ENCODE peak calls at places on chromosomes 13 and 19, in four cellular contexts. Y is H1, Q is HepG2, J is K562. S is an unnamed sample.
A peak's percentile ranks its signal among the peaks of the same experiment; 100 is the strongest.

GRCh38 chr19:30011051-30011578 is 69.1 kb downstream of the URI1 start:
- DNase-seq in Y (peak; percentile 47), Q (no peak), J (no peak), S (no peak)

GRCh38 chr13:107847406-107847805 is 367.9 kb downstream of the LIG4 start:
- DNase-seq in Y (no peak), Q (no peak), J (no peak), S (no peak)

GRCh38 chr13:42649761-42650289 is 75.9 kb downstream of the TNFSF11 start:
- DNase-seq in Y (no peak), Q (no peak), J (no peak), S (no peak)

GRCh38 chr13:48291730-48292129 is 11.8 kb upstream of the RB1 start:
- DNase-seq in Y (no peak), Q (peak; percentile 41), J (no peak), S (no peak)

GRCh38 chr13:25466880-25467279 is 95.1 kb downstream of the ATP8A2 start:
- DNase-seq in Y (no peak), Q (peak; percentile 3), J (no peak), S (no peak)

GRCh38 chr13:110116072-110116487 is 190.9 kb downstream of the COL4A1 start:
- DNase-seq in Y (peak; percentile 93), Q (peak; percentile 4), J (peak; percentile 67), S (no peak)

GRCh38 chr13:107842562-107843180 is 372.7 kb downstream of the LIG4 start:
- DNase-seq in Y (no peak), Q (no peak), J (no peak), S (no peak)

GRCh38 chr19:916645-917322 is 349 bp upstream of the KISS1R start:
- DNase-seq in Y (peak; percentile 79), Q (peak; percentile 56), J (peak; percentile 94), S (no peak)

GRCh38 chr13:63691474-63691873 is 2275.8 kb upstream of the PCDH20 start:
- DNase-seq in Y (no peak), Q (no peak), J (no peak), S (no peak)

GRCh38 chr13:71864981-71865857 is 1.8 kb downstream of the DACH1 start:
- DNase-seq in Y (peak; percentile 69), Q (no peak), J (no peak), S (no peak)

GRCh38 chr19:3243851-3244700 is 19.6 kb downstream of the CELF5 start:
- DNase-seq in Y (peak; percentile 81), Q (peak; percentile 55), J (peak; percentile 84), S (no peak)

GRCh38 chr13:49997935-49998334 is 1.1 kb downstream of the TRIM13 start:
- DNase-seq in Y (no peak), Q (no peak), J (no peak), S (no peak)

GRCh38 chr13:25881946-25882574 is 169.8 kb downstream of the SHISA2 start:
- DNase-seq in Y (no peak), Q (no peak), J (no peak), S (no peak)

GRCh38 chr13:26941345-26942174 is 181.0 kb upstream of the GPR12 start:
- DNase-seq in Y (no peak), Q (no peak), J (no peak), S (no peak)

GRCh38 chr13:34179481-34179880 is 361.5 kb downstream of the RFC3 start:
- DNase-seq in Y (no peak), Q (no peak), J (no peak), S (no peak)

GRCh38 chr13:39965309-39965708 is 309.8 kb downstream of the COG6 start:
- DNase-seq in Y (no peak), Q (no peak), J (no peak), S (no peak)

GRCh38 chr19:18848860-18849661 is 17.3 kb downstream of the UPF1 start:
- DNase-seq in Y (no peak), Q (no peak), J (peak; percentile 47), S (no peak)

GRCh38 chr19:55398200-55398947 is 9.2 kb downstream of the UBE2S start:
- DNase-seq in Y (no peak), Q (no peak), J (no peak), S (no peak)

GRCh38 chr13:24684600-24684998 is 4.4 kb downstream of the ATP12A start:
- DNase-seq in Y (no peak), Q (no peak), J (no peak), S (no peak)

GRCh38 chr19:17037966-17038500 is 11.4 kb upstream of the CPAMD8 start:
- DNase-seq in Y (no peak), Q (no peak), J (no peak), S (no peak)

GRCh38 chr19:12996542-12997094 is 1.3 kb downstream of the NFIX start:
- DNase-seq in Y (peak; percentile 81), Q (peak; percentile 38), J (peak; percentile 70), S (no peak)

GRCh38 chr13:32426191-32426980 is 1.5 kb downstream of the N4BP2L1 start:
- DNase-seq in Y (no peak), Q (no peak), J (no peak), S (peak; percentile 73)

GRCh38 chr19:30646806-30647205 is 274.6 kb downstream of the ZNF536 start:
- DNase-seq in Y (no peak), Q (no peak), J (no peak), S (no peak)

GRCh38 chr19:7506385-7507328 is 9.2 kb upstream of the ZNF358 start:
- DNase-seq in Y (peak; percentile 98), Q (peak; percentile 52), J (peak; percentile 97), S (no peak)

GRCh38 chr19:2142173-2142829 is 9.1 kb downstream of the AP3D1 start:
- DNase-seq in Y (no peak), Q (no peak), J (no peak), S (no peak)

GRCh38 chr19:41371541-41371940 is 4.8 kb upstream of the TMEM91 start:
- DNase-seq in Y (no peak), Q (no peak), J (no peak), S (no peak)

GRCh38 chr19:29528350-29528945 is 2.7 kb downstream of the VSTM2B start:
- DNase-seq in Y (peak; percentile 91), Q (peak; percentile 49), J (peak; percentile 60), S (peak; percentile 3)

GRCh38 chr19:33815410-33816340 is 19.0 kb downstream of the KCTD15 start:
- DNase-seq in Y (no peak), Q (no peak), J (peak; percentile 38), S (no peak)

GRCh38 chr19:6373096-6373812 is 660 bp downstream of the ALKBH7 start:
- DNase-seq in Y (peak; percentile 98), Q (peak; percentile 88), J (peak; percentile 99), S (peak; percentile 91)

GRCh38 chr13:44921931-44922758 is 67.1 kb downstream of the NUFIP1 start:
- DNase-seq in Y (no peak), Q (peak; percentile 81), J (no peak), S (no peak)
- TF ChIP-seq ZNF274 in Y (no peak), Q (no peak), J (no peak), S (no peak)

DNA sequence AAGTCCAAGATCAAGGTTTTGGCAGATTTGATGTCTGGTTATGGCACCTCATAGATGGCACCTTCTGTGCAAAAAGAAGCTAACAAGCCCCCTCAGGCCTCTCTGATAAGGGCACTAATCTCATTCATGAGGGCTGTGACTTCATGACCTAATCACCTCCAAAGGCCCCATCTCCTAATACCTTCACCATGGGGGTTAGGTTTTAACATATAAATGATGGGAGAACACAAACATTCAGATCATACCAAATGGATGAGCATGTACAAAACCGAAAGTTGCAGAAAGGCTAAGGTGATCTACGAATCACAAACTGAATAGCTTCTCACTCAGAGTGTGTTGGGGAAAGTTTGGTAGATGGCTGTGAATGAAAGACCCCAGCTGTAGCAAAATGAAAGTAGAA is 217.4 kb downstream of the TBC1D4 start:
- DNase-seq in Y (no peak), Q (no peak), J (no peak), S (no peak)
- TF ChIP-seq CBX5 in Y (no peak), Q (no peak), J (no peak), S (no peak)

GRCh38 chr13:59461411-59461810 is 702.3 kb downstream of the DIAPH3 start:
- DNase-seq in Y (no peak), Q (no peak), J (peak; percentile 69), S (no peak)

GRCh38 chr13:59458908-59459579 is 704.7 kb downstream of the DIAPH3 start:
- DNase-seq in Y (no peak), Q (no peak), J (no peak), S (no peak)

GRCh38 chr13:59464926-59465325 is 698.8 kb downstream of the DIAPH3 start:
- DNase-seq in Y (no peak), Q (no peak), J (no peak), S (no peak)

GRCh38 chr13:59463023-59463422 is 700.7 kb downstream of the DIAPH3 start:
- DNase-seq in Y (no peak), Q (no peak), J (no peak), S (no peak)

DNA sequence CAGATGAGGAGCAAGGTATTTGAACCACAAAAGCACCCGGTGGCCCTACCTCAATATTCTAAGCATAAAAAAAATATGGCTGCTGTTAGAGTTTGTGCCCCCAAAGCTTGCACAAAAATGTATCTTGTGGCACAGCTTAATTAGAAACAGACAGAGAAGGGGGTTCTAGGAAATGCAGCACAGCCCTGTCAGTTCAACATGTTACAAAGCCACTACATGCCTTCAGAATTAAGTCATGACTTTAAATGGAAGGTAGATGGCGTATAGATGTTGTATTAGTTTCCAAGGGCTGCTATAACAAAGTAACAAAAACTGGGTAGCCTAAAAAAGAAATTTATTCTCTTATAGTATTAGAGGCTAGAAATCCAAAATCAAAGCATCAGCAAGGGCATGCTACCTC is 703.8 kb downstream of the DIAPH3 start:
- DNase-seq in Y (no peak), Q (no peak), J (no peak), S (no peak)
- TF ChIP-seq ZNF274 in Y (no peak), Q (no peak), J (no peak), S (no peak)

DNA sequence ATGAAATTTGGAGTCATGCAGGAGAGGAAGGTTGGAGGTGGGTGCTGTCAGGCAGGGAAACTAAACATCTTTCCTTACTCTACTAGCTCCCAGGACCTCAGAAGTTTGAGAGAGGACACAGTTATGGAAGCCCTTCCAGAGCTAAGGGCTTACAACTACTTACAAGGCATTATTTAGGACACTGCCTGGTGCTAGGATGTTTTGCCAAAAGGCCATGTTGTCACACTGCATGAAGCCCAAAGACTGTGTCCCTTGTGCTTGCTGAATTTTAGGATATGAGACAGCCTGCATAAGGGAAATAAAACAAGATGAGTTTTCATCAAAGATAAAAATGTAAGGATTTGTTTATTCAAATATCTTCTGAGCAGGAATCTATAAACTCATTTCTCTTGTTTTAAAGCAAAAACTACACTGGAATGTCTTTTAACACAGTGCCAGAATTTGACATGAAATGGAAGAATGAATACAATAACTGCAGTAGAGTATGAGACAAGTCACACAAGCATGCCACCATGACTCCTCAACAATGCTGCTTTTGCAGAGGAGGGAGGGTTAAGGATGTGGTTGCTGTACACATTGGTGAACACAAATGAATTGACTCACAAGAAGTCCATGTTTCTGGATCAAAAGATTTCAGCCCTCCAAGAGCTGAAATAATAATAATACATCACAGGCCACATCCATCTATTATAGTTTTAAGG is 258.4 kb downstream of the SPRY2 start:
- DNase-seq in Y (no peak), Q (no peak), J (no peak), S (no peak)
- TF ChIP-seq CBX5 in Y (no peak), Q (no peak), J (no peak), S (no peak)

GRCh38 chr19:46896076-46896794 is 35.4 kb downstream of the ARHGAP35 start:
- DNase-seq in Y (no peak), Q (no peak), J (no peak), S (no peak)
- TF ChIP-seq ZNF274 in Y (no peak), Q (no peak), J (no peak), S (no peak)

S was measured in GM12878.